ENCODE peak calls at places on chromosome 18, in ten cellular contexts. One of them, this sample, is unnamed.
A peak's percentile ranks its signal among the peaks of the same experiment; 100 is the strongest.

GRCh38 chr18:44259610-44260009 is 421.1 kb upstream of the SETBP1 start:
- DNase-seq in Panc1: no peak
- DNase-seq in CD4-positive, alpha-beta memory T cell: no peak
- DNase-seq in PC-3: no peak
- DNase-seq in body of pancreas: no peak
- DNase-seq in neural progenitor cell: no peak
- DNase-seq in heart right ventricle: no peak
- DNase-seq in CD8-positive, alpha-beta memory T cell: no peak
- DNase-seq in cardiac muscle cell: no peak
- DNase-seq in upper lobe of left lung: no peak
- DNase-seq in this sample: no peak

GRCh38 chr18:55432307-55433040 is 155.5 kb downstream of the TCF4 start:
- DNase-seq in Panc1: no peak
- DNase-seq in CD4-positive, alpha-beta memory T cell: no peak
- DNase-seq in PC-3: no peak
- DNase-seq in body of pancreas: no peak
- DNase-seq in neural progenitor cell: no peak
- DNase-seq in heart right ventricle: no peak
- DNase-seq in CD8-positive, alpha-beta memory T cell: no peak
- DNase-seq in cardiac muscle cell: no peak
- DNase-seq in upper lobe of left lung: no peak
- DNase-seq in this sample: no peak

GRCh38 chr18:77102246-77103040 is 30.1 kb downstream of the MBP start:
- DNase-seq in Panc1: no peak
- DNase-seq in CD4-positive, alpha-beta memory T cell: peak; percentile 66
- DNase-seq in PC-3: peak; percentile 46
- DNase-seq in body of pancreas: no peak
- DNase-seq in neural progenitor cell: no peak
- DNase-seq in heart right ventricle: no peak
- DNase-seq in CD8-positive, alpha-beta memory T cell: peak; percentile 71
- DNase-seq in cardiac muscle cell: no peak
- DNase-seq in upper lobe of left lung: no peak
- DNase-seq in this sample: no peak

GRCh38 chr18:3093624-3094354 is 80.8 kb upstream of the LPIN2 start:
- DNase-seq in Panc1: no peak
- DNase-seq in CD4-positive, alpha-beta memory T cell: no peak
- DNase-seq in PC-3: peak; percentile 41
- DNase-seq in body of pancreas: peak; percentile 40
- DNase-seq in neural progenitor cell: no peak
- DNase-seq in heart right ventricle: peak; percentile 34
- DNase-seq in CD8-positive, alpha-beta memory T cell: no peak
- DNase-seq in cardiac muscle cell: no peak
- DNase-seq in upper lobe of left lung: no peak
- DNase-seq in this sample: no peak

GRCh38 chr18:2883137-2883671 is 36.4 kb downstream of the EMILIN2 start:
- DNase-seq in Panc1: no peak
- DNase-seq in CD4-positive, alpha-beta memory T cell: peak; percentile 59
- DNase-seq in PC-3: no peak
- DNase-seq in body of pancreas: no peak
- DNase-seq in neural progenitor cell: no peak
- DNase-seq in heart right ventricle: no peak
- DNase-seq in CD8-positive, alpha-beta memory T cell: peak; percentile 47
- DNase-seq in cardiac muscle cell: peak; percentile 30
- DNase-seq in upper lobe of left lung: no peak
- DNase-seq in this sample: peak; percentile 64

GRCh38 chr18:74132201-74132600 is 15.4 kb downstream of the FBXO15 start:
- DNase-seq in Panc1: no peak
- DNase-seq in CD4-positive, alpha-beta memory T cell: no peak
- DNase-seq in PC-3: no peak
- DNase-seq in body of pancreas: no peak
- DNase-seq in neural progenitor cell: no peak
- DNase-seq in heart right ventricle: no peak
- DNase-seq in CD8-positive, alpha-beta memory T cell: no peak
- DNase-seq in cardiac muscle cell: no peak
- DNase-seq in upper lobe of left lung: no peak
- DNase-seq in this sample: no peak

GRCh38 chr18:76491801-76492668 is 3.0 kb downstream of the ZNF516 start:
- DNase-seq in Panc1: no peak
- DNase-seq in CD4-positive, alpha-beta memory T cell: peak; percentile 1
- DNase-seq in PC-3: peak; percentile 6
- DNase-seq in body of pancreas: peak; percentile 49
- DNase-seq in neural progenitor cell: peak; percentile 69
- DNase-seq in heart right ventricle: no peak
- DNase-seq in CD8-positive, alpha-beta memory T cell: peak; percentile 41
- DNase-seq in cardiac muscle cell: peak; percentile 53
- DNase-seq in upper lobe of left lung: peak; percentile 46
- DNase-seq in this sample: peak; percentile 70

GRCh38 chr18:52254367-52254766 is 85.6 kb upstream of the DCC start:
- DNase-seq in Panc1: no peak
- DNase-seq in CD4-positive, alpha-beta memory T cell: no peak
- DNase-seq in PC-3: peak; percentile 22
- DNase-seq in body of pancreas: no peak
- DNase-seq in neural progenitor cell: no peak
- DNase-seq in heart right ventricle: no peak
- DNase-seq in CD8-positive, alpha-beta memory T cell: no peak
- DNase-seq in cardiac muscle cell: no peak
- DNase-seq in upper lobe of left lung: no peak
- DNase-seq in this sample: no peak

GRCh38 chr18:36798738-36799473 is 29.9 kb downstream of the TPGS2 start:
- DNase-seq in Panc1: no peak
- DNase-seq in CD4-positive, alpha-beta memory T cell: no peak
- DNase-seq in PC-3: no peak
- DNase-seq in body of pancreas: no peak
- DNase-seq in neural progenitor cell: peak; percentile 76
- DNase-seq in heart right ventricle: no peak
- DNase-seq in CD8-positive, alpha-beta memory T cell: no peak
- DNase-seq in cardiac muscle cell: no peak
- DNase-seq in upper lobe of left lung: no peak
- DNase-seq in this sample: no peak

GRCh38 chr18:8260319-8260718 is 348.9 kb upstream of the RAB12 start:
- DNase-seq in Panc1: no peak
- DNase-seq in CD4-positive, alpha-beta memory T cell: no peak
- DNase-seq in PC-3: peak; percentile 68
- DNase-seq in body of pancreas: no peak
- DNase-seq in neural progenitor cell: no peak
- DNase-seq in heart right ventricle: no peak
- DNase-seq in CD8-positive, alpha-beta memory T cell: no peak
- DNase-seq in cardiac muscle cell: no peak
- DNase-seq in upper lobe of left lung: no peak
- DNase-seq in this sample: no peak

GRCh38 chr18:51196116-51196810 is 1.2 kb downstream of the MEX3C start:
- DNase-seq in Panc1: no peak
- DNase-seq in CD4-positive, alpha-beta memory T cell: peak; percentile 51
- DNase-seq in PC-3: no peak
- DNase-seq in body of pancreas: peak; percentile 49
- DNase-seq in neural progenitor cell: peak; percentile 21
- DNase-seq in heart right ventricle: peak; percentile 42
- DNase-seq in CD8-positive, alpha-beta memory T cell: no peak
- DNase-seq in cardiac muscle cell: peak; percentile 34
- DNase-seq in upper lobe of left lung: peak; percentile 56
- DNase-seq in this sample: peak; percentile 67

DNA sequence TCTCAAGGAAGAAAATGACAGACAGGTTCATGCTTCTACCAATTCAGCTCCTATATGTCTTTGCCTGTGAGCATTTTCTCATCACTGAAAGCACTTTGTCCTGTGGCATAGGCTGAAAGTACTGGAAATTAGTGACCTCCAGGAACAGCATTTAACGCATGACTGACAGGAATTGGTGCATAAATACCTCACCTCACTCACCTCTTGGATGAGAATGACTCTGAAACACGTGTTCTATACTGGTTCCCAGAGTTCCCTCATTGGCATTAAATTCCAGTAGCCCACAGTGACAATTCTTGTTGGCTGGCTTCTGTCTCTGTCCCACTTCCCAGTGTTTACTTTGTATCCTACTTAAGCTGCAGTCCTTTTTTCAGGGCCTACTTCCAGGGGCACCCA is 83.4 kb upstream of the MAPRE2 start:
- DNase-seq in Panc1: no peak
- DNase-seq in CD4-positive, alpha-beta memory T cell: no peak
- DNase-seq in PC-3: no peak
- DNase-seq in body of pancreas: no peak
- DNase-seq in neural progenitor cell: no peak
- DNase-seq in heart right ventricle: no peak
- DNase-seq in CD8-positive, alpha-beta memory T cell: no peak
- DNase-seq in cardiac muscle cell: no peak
- DNase-seq in upper lobe of left lung: no peak
- DNase-seq in this sample: no peak
- H3K27ac ChIP-seq in Panc1: no peak overlapping the region
- H3K27ac ChIP-seq in CD4-positive, alpha-beta memory T cell: no peak overlapping the region
- H3K27ac ChIP-seq in PC-3: no peak overlapping the region
- H3K27ac ChIP-seq in body of pancreas: no peak overlapping the region
- H3K27ac ChIP-seq in neural progenitor cell: no peak overlapping the region
- H3K27ac ChIP-seq in heart right ventricle: no peak overlapping the region
- H3K27ac ChIP-seq in CD8-positive, alpha-beta memory T cell: no peak overlapping the region
- H3K27ac ChIP-seq in cardiac muscle cell: no peak overlapping the region
- H3K27ac ChIP-seq in upper lobe of left lung: no peak overlapping the region
- H3K27ac ChIP-seq in this sample: no peak overlapping the region

GRCh38 chr18:22710628-22711380 is 222.3 kb upstream of the RBBP8 start:
- DNase-seq in Panc1: no peak
- DNase-seq in CD4-positive, alpha-beta memory T cell: no peak
- DNase-seq in PC-3: peak; percentile 61
- DNase-seq in body of pancreas: peak; percentile 30
- DNase-seq in neural progenitor cell: peak; percentile 25
- DNase-seq in heart right ventricle: peak; percentile 49
- DNase-seq in CD8-positive, alpha-beta memory T cell: no peak
- DNase-seq in cardiac muscle cell: peak; percentile 55
- DNase-seq in upper lobe of left lung: peak; percentile 46
- DNase-seq in this sample: peak; percentile 40

GRCh38 chr18:22713511-22713910 is 219.6 kb upstream of the RBBP8 start:
- DNase-seq in Panc1: no peak
- DNase-seq in CD4-positive, alpha-beta memory T cell: no peak
- DNase-seq in PC-3: no peak
- DNase-seq in body of pancreas: no peak
- DNase-seq in neural progenitor cell: no peak
- DNase-seq in heart right ventricle: no peak
- DNase-seq in CD8-positive, alpha-beta memory T cell: no peak
- DNase-seq in cardiac muscle cell: peak; percentile 67
- DNase-seq in upper lobe of left lung: no peak
- DNase-seq in this sample: no peak

GRCh38 chr18:22709288-22710060 is 223.7 kb upstream of the RBBP8 start:
- DNase-seq in Panc1: no peak
- DNase-seq in CD4-positive, alpha-beta memory T cell: no peak
- DNase-seq in PC-3: no peak
- DNase-seq in body of pancreas: no peak
- DNase-seq in neural progenitor cell: no peak
- DNase-seq in heart right ventricle: no peak
- DNase-seq in CD8-positive, alpha-beta memory T cell: no peak
- DNase-seq in cardiac muscle cell: no peak
- DNase-seq in upper lobe of left lung: no peak
- DNase-seq in this sample: peak; percentile 24

GRCh38 chr18:22711381-22711717 is 221.8 kb upstream of the RBBP8 start:
- DNase-seq in Panc1: no peak
- DNase-seq in CD4-positive, alpha-beta memory T cell: no peak
- DNase-seq in PC-3: peak; percentile 72
- DNase-seq in body of pancreas: no peak
- DNase-seq in neural progenitor cell: no peak
- DNase-seq in heart right ventricle: no peak
- DNase-seq in CD8-positive, alpha-beta memory T cell: no peak
- DNase-seq in cardiac muscle cell: no peak
- DNase-seq in upper lobe of left lung: no peak
- DNase-seq in this sample: no peak
- H3K27ac ChIP-seq in Panc1: no peak overlapping the region
- H3K27ac ChIP-seq in CD4-positive, alpha-beta memory T cell: no peak overlapping the region
- H3K27ac ChIP-seq in PC-3: peak overlapping the region; percentile 77
- H3K27ac ChIP-seq in body of pancreas: peak overlapping the region; percentile 82
- H3K27ac ChIP-seq in neural progenitor cell: no peak overlapping the region
- H3K27ac ChIP-seq in heart right ventricle: no peak overlapping the region
- H3K27ac ChIP-seq in CD8-positive, alpha-beta memory T cell: no peak overlapping the region
- H3K27ac ChIP-seq in cardiac muscle cell: peak overlapping the region; percentile 67
- H3K27ac ChIP-seq in upper lobe of left lung: peak overlapping the region; percentile 82
- H3K27ac ChIP-seq in this sample: peak overlapping the region; percentile 58

DNA sequence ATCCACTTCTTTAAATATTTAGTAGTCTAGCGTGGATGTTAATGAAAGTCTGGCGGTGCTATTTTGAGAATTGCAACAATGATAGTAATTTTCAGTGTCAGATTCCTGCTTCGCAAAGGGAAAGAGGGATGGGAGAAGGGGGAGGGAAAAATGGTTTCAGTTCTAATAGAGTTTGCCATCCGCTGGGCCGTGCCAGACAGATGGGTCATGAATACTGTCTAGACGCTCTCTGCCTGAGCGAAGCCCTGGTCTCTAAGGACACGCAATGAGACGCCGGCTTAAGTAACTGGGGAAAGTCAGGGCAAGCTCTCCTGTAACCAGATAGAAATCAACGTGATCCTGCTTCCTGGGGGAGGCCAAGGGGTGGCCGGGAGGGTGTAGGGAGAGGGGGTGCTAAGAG is 229.1 kb downstream of the LDLRAD4 start:
- DNase-seq in Panc1: no peak
- DNase-seq in CD4-positive, alpha-beta memory T cell: no peak
- DNase-seq in PC-3: no peak
- DNase-seq in body of pancreas: no peak
- DNase-seq in neural progenitor cell: peak; percentile 70
- DNase-seq in heart right ventricle: peak; percentile 34
- DNase-seq in CD8-positive, alpha-beta memory T cell: no peak
- DNase-seq in cardiac muscle cell: no peak
- DNase-seq in upper lobe of left lung: no peak
- DNase-seq in this sample: no peak
- H3K27ac ChIP-seq in Panc1: no peak overlapping the region
- H3K27ac ChIP-seq in CD4-positive, alpha-beta memory T cell: no peak overlapping the region
- H3K27ac ChIP-seq in PC-3: no peak overlapping the region
- H3K27ac ChIP-seq in body of pancreas: no peak overlapping the region
- H3K27ac ChIP-seq in neural progenitor cell: no peak overlapping the region
- H3K27ac ChIP-seq in heart right ventricle: no peak overlapping the region
- H3K27ac ChIP-seq in CD8-positive, alpha-beta memory T cell: no peak overlapping the region
- H3K27ac ChIP-seq in cardiac muscle cell: no peak overlapping the region
- H3K27ac ChIP-seq in upper lobe of left lung: no peak overlapping the region
- H3K27ac ChIP-seq in this sample: no peak overlapping the region

DNA sequence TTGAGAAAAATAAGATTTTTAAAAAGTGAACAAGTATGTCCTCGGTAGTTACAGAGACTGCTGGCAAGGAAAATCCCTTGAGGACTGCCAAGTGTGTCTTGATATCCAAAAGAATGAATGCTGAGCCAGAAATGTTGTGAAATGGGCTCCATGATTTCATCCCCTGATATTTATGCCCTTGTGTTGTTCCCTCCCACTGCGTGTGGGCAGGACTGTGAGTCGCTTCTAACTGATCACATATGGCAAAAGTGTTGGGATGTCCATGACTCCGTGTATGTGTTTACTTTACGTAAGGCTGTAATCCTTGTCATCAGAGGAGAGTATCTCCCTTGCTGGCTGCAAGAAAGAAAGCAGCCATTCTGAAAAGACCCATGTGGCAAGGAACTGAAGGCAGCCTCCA is 285.1 kb downstream of the SS18 start:
- DNase-seq in Panc1: no peak
- DNase-seq in CD4-positive, alpha-beta memory T cell: no peak
- DNase-seq in PC-3: no peak
- DNase-seq in body of pancreas: no peak
- DNase-seq in neural progenitor cell: no peak
- DNase-seq in heart right ventricle: no peak
- DNase-seq in CD8-positive, alpha-beta memory T cell: no peak
- DNase-seq in cardiac muscle cell: no peak
- DNase-seq in upper lobe of left lung: no peak
- DNase-seq in this sample: no peak
- H3K27ac ChIP-seq in Panc1: no peak overlapping the region
- H3K27ac ChIP-seq in CD4-positive, alpha-beta memory T cell: no peak overlapping the region
- H3K27ac ChIP-seq in PC-3: no peak overlapping the region
- H3K27ac ChIP-seq in body of pancreas: no peak overlapping the region
- H3K27ac ChIP-seq in neural progenitor cell: no peak overlapping the region
- H3K27ac ChIP-seq in heart right ventricle: no peak overlapping the region
- H3K27ac ChIP-seq in CD8-positive, alpha-beta memory T cell: no peak overlapping the region
- H3K27ac ChIP-seq in cardiac muscle cell: no peak overlapping the region
- H3K27ac ChIP-seq in upper lobe of left lung: no peak overlapping the region
- H3K27ac ChIP-seq in this sample: no peak overlapping the region

GRCh38 chr18:28071199-28071598 is 105.7 kb downstream of the CDH2 start:
- DNase-seq in Panc1: no peak
- DNase-seq in CD4-positive, alpha-beta memory T cell: no peak
- DNase-seq in PC-3: no peak
- DNase-seq in body of pancreas: no peak
- DNase-seq in neural progenitor cell: no peak
- DNase-seq in heart right ventricle: no peak
- DNase-seq in CD8-positive, alpha-beta memory T cell: no peak
- DNase-seq in cardiac muscle cell: no peak
- DNase-seq in upper lobe of left lung: no peak
- DNase-seq in this sample: no peak
- H3K27ac ChIP-seq in Panc1: no peak overlapping the region
- H3K27ac ChIP-seq in CD4-positive, alpha-beta memory T cell: no peak overlapping the region
- H3K27ac ChIP-seq in PC-3: no peak overlapping the region
- H3K27ac ChIP-seq in body of pancreas: no peak overlapping the region
- H3K27ac ChIP-seq in neural progenitor cell: no peak overlapping the region
- H3K27ac ChIP-seq in heart right ventricle: peak overlapping the region; percentile 34
- H3K27ac ChIP-seq in CD8-positive, alpha-beta memory T cell: no peak overlapping the region
- H3K27ac ChIP-seq in cardiac muscle cell: peak overlapping the region; percentile 69
- H3K27ac ChIP-seq in upper lobe of left lung: no peak overlapping the region
- H3K27ac ChIP-seq in this sample: no peak overlapping the region